ENCODE peak calls at places on chromosomes 11 and 22, in four cellular contexts. Q is HepG2, A is H1, R is GM12878. S is an unnamed sample.

GRCh38 chr22:20446383-20446970 is 8.9 kb upstream of the SCARF2 start:
- DNase-seq in Q (no peak), A (no peak), R (no peak), S (no peak)

GRCh38 chr11:72238492-72239295 is 5.3 kb downstream of the PHOX2A start:
- DNase-seq in Q (no peak), A (no peak), R (no peak), S (no peak)

GRCh38 chr11:75946531-75947530 is 131.8 kb downstream of the UVRAG start:
- DNase-seq in Q (no peak), A (no peak), R (no peak), S (no peak)

GRCh38 chr11:75667831-75668507 is 869 bp downstream of the MAP6 start:
- DNase-seq in Q (no peak), A (no peak), R (no peak), S (peak; percentile 23)

GRCh38 chr11:112163875-112164521 is at the start of gene IL18:
- DNase-seq in Q (no peak), A (no peak), R (no peak), S (peak; percentile 13)

GRCh38 chr11:13429836-13430235 is 33.2 kb downstream of the BTBD10 start:
- DNase-seq in Q (no peak), A (no peak), R (no peak), S (no peak)

GRCh38 chr11:11016123-11016522 is 158.3 kb upstream of the ZBED5 start:
- DNase-seq in Q (no peak), A (no peak), R (no peak), S (no peak)

GRCh38 chr11:87421422-87421821 is 383.7 kb downstream of the TMEM135 start:
- DNase-seq in Q (peak; percentile 67), A (peak; percentile 44), R (peak; percentile 27), S (peak; percentile 87)

GRCh38 chr22:28017558-28017820 is 98.4 kb upstream of the PITPNB start:
- DNase-seq in Q (no peak), A (no peak), R (no peak), S (no peak)

GRCh38 chr11:76047231-76047630 is 159.1 kb downstream of the WNT11 start:
- DNase-seq in Q (no peak), A (no peak), R (no peak), S (no peak)

GRCh38 chr11:108803781-108804180 is 138.9 kb downstream of the DDX10 start:
- DNase-seq in Q (no peak), A (no peak), R (no peak), S (no peak)

GRCh38 chr11:113505046-113505445 is 29.8 kb upstream of the DRD2 start:
- DNase-seq in Q (no peak), A (no peak), R (no peak), S (no peak)

GRCh38 chr11:3932698-3933097 is 77.2 kb downstream of the STIM1 start:
- DNase-seq in Q (no peak), A (no peak), R (no peak), S (no peak)

GRCh38 chr11:100753562-100753961 is 66.5 kb downstream of the ARHGAP42 start:
- DNase-seq in Q (no peak), A (no peak), R (no peak), S (no peak)

GRCh38 chr22:45958971-45959370 is 18.0 kb downstream of the WNT7B start:
- DNase-seq in Q (no peak), A (no peak), R (no peak), S (no peak)

GRCh38 chr11:118841469-118842222 is 42.0 kb upstream of the CXCR5 start:
- DNase-seq in Q (peak; percentile 49), A (no peak), R (peak; percentile 64), S (no peak)

GRCh38 chr11:127962416-127962815 is 624.9 kb downstream of the ETS1 start:
- DNase-seq in Q (no peak), A (no peak), R (no peak), S (no peak)

GRCh38 chr11:107014871-107015270 is 3.4 kb downstream of the GUCY1A2 start:
- DNase-seq in Q (no peak), A (no peak), R (no peak), S (no peak)

GRCh38 chr22:37212174-37212906 is at the start of gene SSTR3:
- DNase-seq in Q (no peak), A (no peak), R (no peak), S (no peak)

GRCh38 chr11:108629274-108629673 is 35.6 kb upstream of the DDX10 start:
- DNase-seq in Q (no peak), A (no peak), R (no peak), S (no peak)

GRCh38 chr11:93849751-93850584 is 450 bp downstream of the VSTM5 start:
- DNase-seq in Q (no peak), A (no peak), R (no peak), S (no peak)

GRCh38 chr11:68380786-68381622 is 68.6 kb downstream of the LRP5 start:
- DNase-seq in Q (no peak), A (no peak), R (no peak), S (no peak)
- TF ChIP-seq ZNF274 in Q (no peak), A (no peak), R (no peak), S (no peak)

DNA sequence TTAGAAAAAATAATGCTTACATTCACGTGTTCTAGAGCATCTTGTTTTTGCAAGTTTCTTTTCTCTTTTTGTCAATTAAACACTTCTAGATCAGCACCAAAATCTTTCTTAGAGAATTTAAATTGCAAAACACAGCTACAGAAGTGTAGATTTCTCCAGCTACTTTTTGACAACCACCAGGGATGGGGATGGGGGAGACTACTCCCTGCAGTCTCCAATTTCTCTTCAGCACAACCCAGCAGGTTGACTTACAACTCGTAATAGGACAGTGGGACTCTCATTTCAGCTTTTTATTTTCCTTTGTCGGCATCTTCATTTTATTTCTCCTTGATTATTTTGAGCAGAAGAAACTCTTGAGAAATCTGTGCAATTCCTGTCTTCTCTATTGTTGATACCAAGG is 441.2 kb downstream of the LRRC4C start:
- DNase-seq in Q (no peak), A (no peak), R (no peak), S (peak; percentile 39)
- H3K9ac ChIP-seq in Q (no peak overlapping the region), A (no peak overlapping the region), R (no peak overlapping the region), S (no peak overlapping the region)

GRCh38 chr11:64593156-64594105 is 2.4 kb downstream of the SLC22A12 start:
- DNase-seq in Q (no peak), A (no peak), R (no peak), S (no peak)
- TF ChIP-seq SUZ12 in Q (no peak), A (no peak), R (no peak), S (no peak)

GRCh38 chr22:23777776-23778575 is 5.3 kb downstream of the MMP11 start:
- DNase-seq in Q (no peak), A (no peak), R (no peak), S (no peak)
- TF ChIP-seq ZNF274 in Q (no peak), A (no peak), R (no peak), S (no peak)

DNA sequence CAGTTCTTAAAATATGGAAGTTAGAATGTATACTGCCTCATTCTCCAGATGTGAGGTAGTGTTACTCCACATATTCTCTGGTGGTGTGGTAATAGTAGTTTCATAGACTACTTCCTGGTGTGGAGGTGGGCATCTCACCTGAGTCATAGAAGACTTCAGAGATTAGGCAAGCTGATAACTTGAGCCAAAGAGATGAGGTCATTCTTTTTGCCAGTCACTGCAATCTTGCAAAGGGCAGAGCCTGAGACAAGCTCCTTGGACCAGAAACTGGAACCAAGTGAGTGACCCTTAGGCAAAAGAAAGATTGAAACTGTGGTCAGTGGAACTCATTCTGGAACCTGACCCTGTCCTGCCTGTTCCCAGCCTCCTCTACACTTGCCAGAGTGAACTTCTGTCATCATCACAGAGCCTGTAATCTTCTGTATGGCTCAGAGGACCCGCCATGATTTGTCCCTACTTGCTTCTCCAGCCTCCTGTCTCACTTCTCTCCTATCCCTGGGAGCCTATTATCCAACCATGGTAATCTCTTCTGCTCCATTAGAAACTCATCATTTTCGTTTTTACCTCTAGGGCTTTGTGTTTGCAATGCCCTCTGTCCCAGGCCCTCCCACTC is 10.6 kb upstream of the CCDC83 start:
- DNase-seq in Q (no peak), A (no peak), R (no peak), S (no peak)
- H3K9ac ChIP-seq in Q (no peak overlapping the region), A (no peak overlapping the region), R (no peak overlapping the region), S (no peak overlapping the region)

DNA sequence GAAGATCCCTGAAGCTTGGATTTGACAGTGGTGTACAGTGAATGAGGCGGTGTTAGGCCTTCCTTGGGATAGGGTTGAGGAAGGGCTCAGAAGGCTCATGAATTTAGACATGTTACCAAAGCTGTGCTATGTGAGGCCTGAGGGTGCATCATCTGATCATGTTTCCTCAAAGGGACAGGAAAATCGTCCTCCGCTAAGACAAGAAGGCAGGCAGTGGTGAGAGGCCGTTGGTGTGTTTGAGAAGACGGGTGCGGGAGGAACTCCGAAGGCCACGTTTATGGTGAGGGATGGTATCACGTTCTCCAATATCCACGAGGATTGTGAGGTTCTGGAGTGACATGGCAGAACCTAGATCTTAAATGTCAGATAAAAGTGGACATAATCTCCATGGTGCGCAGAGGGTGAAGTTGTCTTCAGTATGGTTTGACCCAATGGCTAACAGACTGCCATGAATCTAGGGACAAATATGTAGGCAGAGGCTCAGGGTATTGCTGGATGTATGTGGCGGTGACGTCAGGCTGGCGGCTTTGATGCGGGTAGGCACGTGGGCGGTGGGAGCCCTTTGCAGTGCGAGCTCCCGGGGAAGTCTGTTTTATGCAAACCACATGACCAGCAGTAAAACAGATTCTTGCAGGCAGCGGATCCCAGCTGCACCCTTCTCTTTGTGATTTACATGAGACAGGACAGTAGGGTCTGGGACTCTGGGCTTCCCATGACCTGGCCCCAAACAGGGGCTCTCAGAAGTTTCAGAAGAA is 242.3 kb upstream of the B3GAT1 start:
- DNase-seq in Q (no peak), A (no peak), R (no peak), S (no peak)
- TF ChIP-seq SUZ12 in Q (no peak), A (no peak), R (no peak), S (no peak)